ENCODE peak calls at places on chromosomes 7 and 10, in eight cellular contexts. A is HepG2, F is tibial artery, T is right atrium auricular region, P is fibroblast of lung, M is BJ, S is Peyer's patch, X is brain microvascular endothelial cell. V is an unnamed sample.

GRCh38 chr7:5712566-5712965 is 68.9 kb downstream of the RNF216 start:
- DNase-seq in A (no peak), F (no peak), T (no peak), P (no peak), M (no peak), S (no peak), X (no peak), V (no peak)

GRCh38 chr10:119235381-119235780 is 28.0 kb downstream of the GRK5 start:
- DNase-seq in A (no peak), F (no peak), T (no peak), P (peak; percentile 66), M (no peak), S (no peak), X (no peak), V (no peak)

GRCh38 chr7:124698964-124699363 is 66.6 kb downstream of the GPR37 start:
- DNase-seq in A (no peak), F (no peak), T (no peak), P (no peak), M (no peak), S (no peak), X (no peak), V (no peak)

GRCh38 chr7:96097802-96098201 is 224.1 kb downstream of the SLC25A13 start:
- DNase-seq in A (no peak), F (no peak), T (no peak), P (peak; percentile 20), M (peak; percentile 26), S (no peak), X (no peak), V (no peak)

GRCh38 chr10:74213571-74214162 is 62.6 kb downstream of the ADK start:
- DNase-seq in A (peak; percentile 48), F (no peak), T (no peak), P (peak; percentile 23), M (no peak), S (peak; percentile 79), X (peak; percentile 42), V (no peak)

GRCh38 chr10:24884316-24884715 is 68.1 kb downstream of the PRTFDC1 start:
- DNase-seq in A (no peak), F (no peak), T (no peak), P (no peak), M (no peak), S (no peak), X (no peak), V (no peak)

GRCh38 chr10:49653530-49653929 is 25.9 kb upstream of the C10orf53 start:
- DNase-seq in A (no peak), F (no peak), T (no peak), P (no peak), M (no peak), S (no peak), X (no peak), V (no peak)

GRCh38 chr10:5574642-5575131 is 49.9 kb downstream of the CALML3 start:
- DNase-seq in A (no peak), F (peak; percentile 37), T (no peak), P (no peak), M (no peak), S (peak; percentile 86), X (no peak), V (no peak)

GRCh38 chr7:91319326-91319725 is 55.1 kb downstream of the FZD1 start:
- DNase-seq in A (no peak), F (no peak), T (no peak), P (peak; percentile 21), M (no peak), S (no peak), X (no peak), V (no peak)

GRCh38 chr10:45454262-45454661 is 80.2 kb downstream of the ALOX5 start:
- DNase-seq in A (no peak), F (no peak), T (peak; percentile 57), P (no peak), M (no peak), S (no peak), X (no peak), V (no peak)

GRCh38 chr7:112782498-112782897 is 7.7 kb downstream of the TMEM168 start:
- DNase-seq in A (no peak), F (no peak), T (no peak), P (no peak), M (no peak), S (no peak), X (no peak), V (peak; percentile 18)

GRCh38 chr10:114301951-114302710 is 63.1 kb downstream of the VWA2 start:
- DNase-seq in A (no peak), F (peak; percentile 65), T (no peak), P (no peak), M (no peak), S (no peak), X (peak; percentile 15), V (no peak)

GRCh38 chr10:123455861-123456260 is 210.3 kb upstream of the GPR26 start:
- DNase-seq in A (peak; percentile 22), F (no peak), T (no peak), P (no peak), M (no peak), S (no peak), X (no peak), V (no peak)

GRCh38 chr7:82624337-82624736 is 180.8 kb upstream of the CACNA2D1 start:
- DNase-seq in A (no peak), F (no peak), T (no peak), P (peak; percentile 99), M (peak; percentile 81), S (no peak), X (peak; percentile 57), V (no peak)

GRCh38 chr10:131909014-131909808 is 8.4 kb downstream of the PPP2R2D start:
- DNase-seq in A (no peak), F (peak; percentile 23), T (no peak), P (no peak), M (no peak), S (peak; percentile 38), X (no peak), V (no peak)

GRCh38 chr10:131911451-131911850 is 10.6 kb downstream of the PPP2R2D start:
- DNase-seq in A (no peak), F (peak; percentile 6), T (no peak), P (no peak), M (no peak), S (peak; percentile 45), X (no peak), V (no peak)

GRCh38 chr10:131908151-131908550 is 7.3 kb downstream of the PPP2R2D start:
- DNase-seq in A (peak; percentile 38), F (no peak), T (no peak), P (no peak), M (no peak), S (no peak), X (no peak), V (no peak)

GRCh38 chr10:131910663-131911314 is 10.0 kb downstream of the PPP2R2D start:
- DNase-seq in A (no peak), F (peak; percentile 42), T (no peak), P (no peak), M (no peak), S (peak; percentile 39), X (no peak), V (no peak)

DNA sequence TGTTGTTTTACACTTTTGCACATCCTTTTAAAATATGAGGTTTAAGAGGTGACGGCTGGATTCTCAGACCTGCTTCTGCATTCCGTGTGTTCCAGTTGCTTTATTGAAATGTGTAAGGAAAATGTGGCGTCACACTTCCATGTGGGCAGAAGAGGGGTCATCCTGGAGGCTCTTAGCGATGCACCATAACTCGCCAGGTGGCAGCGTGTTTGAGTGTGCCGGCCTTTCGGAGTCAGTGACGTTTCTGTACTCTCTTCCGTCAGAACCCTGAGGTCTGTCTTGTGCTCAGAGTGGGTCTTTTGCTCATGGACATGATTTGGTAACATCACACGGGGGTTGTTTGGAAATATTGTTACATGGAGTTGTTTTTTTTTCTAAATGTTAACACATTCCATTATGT is 9.1 kb downstream of the PPP2R2D start:
- DNase-seq in A (no peak), F (peak; percentile 17), T (no peak), P (no peak), M (no peak), S (peak; percentile 35), X (no peak), V (no peak)
- H3K36me3 ChIP-seq in A (peaks cover 18% of the 10 kb centered on the region), F (peaks cover 11% of the 10 kb centered on the region), T (peaks cover 6% of the 10 kb centered on the region), P (peaks cover 6% of the 10 kb centered on the region), M (peaks cover 3% of the 10 kb centered on the region), S (no peaks in the 10 kb centered on the region), X (no peaks in the 10 kb centered on the region), V (peaks cover 6% of the 10 kb centered on the region)

GRCh38 chr7:45514944-45515343 is 59.2 kb upstream of the ADCY1 start:
- DNase-seq in A (no peak), F (no peak), T (no peak), P (no peak), M (no peak), S (no peak), X (no peak), V (no peak)
- H3K4me3 ChIP-seq in A (no peak overlapping the region), F (no peak overlapping the region), T (no peak overlapping the region), P (no peak overlapping the region), M (no peak overlapping the region), S (no peak overlapping the region), X (no peak overlapping the region), V (no peak overlapping the region)

GRCh38 chr10:64170791-64171190 is 649.6 kb downstream of the REEP3 start:
- DNase-seq in A (no peak), F (no peak), T (no peak), P (no peak), M (no peak), S (no peak), X (no peak), V (no peak)

GRCh38 chr10:64173826-64174225 is 652.6 kb downstream of the REEP3 start:
- DNase-seq in A (no peak), F (no peak), T (no peak), P (no peak), M (no peak), S (no peak), X (no peak), V (no peak)

GRCh38 chr10:64175271-64175962 is 654.2 kb downstream of the REEP3 start:
- DNase-seq in A (no peak), F (no peak), T (no peak), P (no peak), M (no peak), S (no peak), X (no peak), V (no peak)

GRCh38 chr10:64174666-64175265 is 653.6 kb downstream of the REEP3 start:
- DNase-seq in A (no peak), F (no peak), T (no peak), P (no peak), M (no peak), S (no peak), X (no peak), V (no peak)
- H3K36me3 ChIP-seq in A (no peaks in the 10 kb centered on the region), F (no peaks in the 10 kb centered on the region), T (no peaks in the 10 kb centered on the region), P (no peaks in the 10 kb centered on the region), M (no peaks in the 10 kb centered on the region), S (no peaks in the 10 kb centered on the region), X (no peaks in the 10 kb centered on the region), V (no peaks in the 10 kb centered on the region)

DNA sequence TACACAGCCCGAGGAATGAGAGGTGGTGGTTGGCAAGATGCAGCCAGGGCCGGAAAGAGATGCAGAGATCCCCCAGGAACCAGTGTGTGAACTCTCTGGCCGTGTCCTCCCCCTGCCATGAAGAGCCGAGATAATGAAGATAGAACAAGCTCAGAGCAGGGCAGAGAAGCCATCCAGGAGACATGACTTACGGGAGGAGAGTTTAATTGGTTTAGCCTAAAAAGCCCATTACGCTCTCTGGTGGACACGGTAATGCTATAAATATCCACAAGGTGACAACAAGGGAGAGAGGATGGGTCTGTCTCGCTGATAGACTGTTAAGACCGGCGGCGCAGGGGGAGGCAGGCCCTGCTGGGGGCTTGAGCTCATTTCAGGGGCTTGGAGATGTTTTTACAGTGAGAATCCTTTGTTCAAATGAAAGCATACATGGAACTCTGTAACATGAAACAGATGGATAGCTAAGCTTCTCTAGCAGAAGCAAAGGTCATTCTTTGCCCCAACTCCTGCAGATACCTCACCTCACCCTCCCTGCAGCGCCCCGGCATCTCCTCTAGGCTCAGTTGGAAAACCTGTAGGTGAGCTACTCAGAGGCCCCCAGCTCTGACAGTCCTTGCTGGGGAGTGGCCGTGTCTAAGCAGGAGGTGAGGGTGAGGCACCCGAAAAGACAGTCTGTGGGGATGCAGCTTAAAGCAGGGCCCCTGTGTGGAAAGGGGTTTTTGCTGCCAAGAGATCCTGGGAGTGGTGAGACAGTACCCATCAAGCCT is 40.8 kb upstream of the LOXL4 start:
- DNase-seq in A (peak; percentile 27), F (no peak), T (no peak), P (no peak), M (no peak), S (no peak), X (no peak), V (no peak)
- H3K4me3 ChIP-seq in A (no peak overlapping the region), F (no peak overlapping the region), T (peak overlapping the region; percentile 7), P (peak overlapping the region; percentile 41), M (no peak overlapping the region), S (no peak overlapping the region), X (peak overlapping the region; percentile 39), V (no peak overlapping the region)

V was measured in GM06990.